ENCODE peak calls at places on chromosome 11, in nine cellular contexts. K is NCI-H1930, Z is thoracic aorta, C is OCI-M1, R is SK-N-SH, X is IMR-90, L is lower leg skin, G is posterior cingulate gyrus, O is non-pigmented ciliary epithelial cell. M is an unnamed sample.
A peak's percentile ranks its signal among the peaks of the same experiment; 100 is the strongest.

GRCh38 chr11:60851327-60852059 is 4.3 kb downstream of the PTGDR2 start:
- DNase-seq in K (no peak), Z (no peak), C (no peak), R (no peak), X (no peak), L (no peak), G (no peak), O (no peak), M (no peak)

GRCh38 chr11:59582006-59582405 is 33.6 kb downstream of the OSBP start:
- DNase-seq in K (no peak), Z (no peak), C (no peak), R (no peak), X (no peak), L (no peak), G (no peak), O (no peak), M (no peak)

GRCh38 chr11:942853-943252 is 17.2 kb downstream of the AP2A2 start:
- DNase-seq in K (no peak), Z (no peak), C (peak; percentile 31), R (no peak), X (peak; percentile 71), L (no peak), G (no peak), O (no peak), M (no peak)

GRCh38 chr11:103652013-103652412 is 384.4 kb upstream of the DDI1 start:
- DNase-seq in K (no peak), Z (no peak), C (peak; percentile 30), R (no peak), X (peak; percentile 20), L (no peak), G (no peak), O (no peak), M (no peak)

GRCh38 chr11:63567044-63567840 is 4.1 kb upstream of the PLAAT2 start:
- DNase-seq in K (peak; percentile 19), Z (no peak), C (peak; percentile 93), R (no peak), X (peak; percentile 88), L (peak; percentile 27), G (no peak), O (peak; percentile 80), M (no peak)

GRCh38 chr11:12526789-12527188 is 147.4 kb upstream of the TEAD1 start:
- DNase-seq in K (no peak), Z (no peak), C (no peak), R (no peak), X (peak; percentile 82), L (no peak), G (no peak), O (no peak), M (no peak)

GRCh38 chr11:86805873-86806310 is 5.5 kb downstream of the PRSS23 start:
- DNase-seq in K (no peak), Z (no peak), C (peak; percentile 83), R (no peak), X (no peak), L (no peak), G (no peak), O (no peak), M (no peak)

GRCh38 chr11:12223771-12224536 is 113.6 kb downstream of the MICAL2 start:
- DNase-seq in K (no peak), Z (no peak), C (no peak), R (no peak), X (peak; percentile 27), L (no peak), G (no peak), O (no peak), M (no peak)

M was measured in omental fat pad.